ENCODE peak calls at places on chromosomes 3 and 15, in four cellular contexts. One of them, this sample, is unnamed.
A peak's percentile ranks its signal among the peaks of the same experiment; 100 is the strongest.

GRCh38 chr3:67610458-67610857 is 44.0 kb downstream of the SUCLG2 start:
- DNase-seq in T follicular helper cell: no peak
- DNase-seq in K562: no peak
- DNase-seq in GM04503: no peak
- DNase-seq in this sample: no peak

GRCh38 chr15:91122296-91122695 is 22.2 kb downstream of the SV2B start:
- DNase-seq in T follicular helper cell: no peak
- DNase-seq in K562: no peak
- DNase-seq in GM04503: no peak
- DNase-seq in this sample: no peak

GRCh38 chr3:123766195-123767019 is 117.7 kb downstream of the MYLK start:
- DNase-seq in T follicular helper cell: no peak
- DNase-seq in K562: no peak
- DNase-seq in GM04503: no peak
- DNase-seq in this sample: no peak

GRCh38 chr15:94083467-94083991 is 147.8 kb upstream of the MCTP2 start:
- DNase-seq in T follicular helper cell: no peak
- DNase-seq in K562: no peak
- DNase-seq in GM04503: peak; percentile 62
- DNase-seq in this sample: peak; percentile 70

GRCh38 chr15:80606571-80606970 is 88.5 kb upstream of the ABHD17C start:
- DNase-seq in T follicular helper cell: no peak
- DNase-seq in K562: no peak
- DNase-seq in GM04503: no peak
- DNase-seq in this sample: no peak

GRCh38 chr3:105837143-105837740 is 31.6 kb downstream of the CBLB start:
- DNase-seq in T follicular helper cell: no peak
- DNase-seq in K562: no peak
- DNase-seq in GM04503: no peak
- DNase-seq in this sample: no peak

GRCh38 chr15:85636351-85636750 is 158.4 kb downstream of the KLHL25 start:
- DNase-seq in T follicular helper cell: no peak
- DNase-seq in K562: no peak
- DNase-seq in GM04503: no peak
- DNase-seq in this sample: no peak

GRCh38 chr3:56813656-56813965 is 11.9 kb upstream of the ARHGEF3 start:
- DNase-seq in T follicular helper cell: no peak
- DNase-seq in K562: no peak
- DNase-seq in GM04503: no peak
- DNase-seq in this sample: no peak

GRCh38 chr3:110138966-110139555 is 801.7 kb upstream of the DPPA4 start:
- DNase-seq in T follicular helper cell: no peak
- DNase-seq in K562: no peak
- DNase-seq in GM04503: no peak
- DNase-seq in this sample: no peak

GRCh38 chr3:171822707-171823106 is 12.4 kb upstream of the PLD1 start:
- DNase-seq in T follicular helper cell: no peak
- DNase-seq in K562: no peak
- DNase-seq in GM04503: no peak
- DNase-seq in this sample: no peak

GRCh38 chr15:75123395-75123794 is 78.3 kb upstream of the C15orf39 start:
- DNase-seq in T follicular helper cell: no peak
- DNase-seq in K562: no peak
- DNase-seq in GM04503: peak; percentile 88
- DNase-seq in this sample: peak; percentile 85

GRCh38 chr3:58585994-58586393 is 8.8 kb upstream of the FAM107A start:
- DNase-seq in T follicular helper cell: no peak
- DNase-seq in K562: no peak
- DNase-seq in GM04503: no peak
- DNase-seq in this sample: no peak

GRCh38 chr15:72516734-72517133 is 42.6 kb downstream of the ARIH1 start:
- DNase-seq in T follicular helper cell: no peak
- DNase-seq in K562: no peak
- DNase-seq in GM04503: no peak
- DNase-seq in this sample: no peak

GRCh38 chr3:144437989-144438388 is 466.4 kb downstream of the DIPK2A start:
- DNase-seq in T follicular helper cell: no peak
- DNase-seq in K562: no peak
- DNase-seq in GM04503: no peak
- DNase-seq in this sample: no peak

GRCh38 chr3:195224980-195225580 is 45.9 kb downstream of the XXYLT1 start:
- DNase-seq in T follicular helper cell: no peak
- DNase-seq in K562: no peak
- DNase-seq in GM04503: no peak
- DNase-seq in this sample: no peak

GRCh38 chr3:170128259-170128976 is 53.1 kb downstream of the PHC3 start:
- DNase-seq in T follicular helper cell: no peak
- DNase-seq in K562: no peak
- DNase-seq in GM04503: no peak
- DNase-seq in this sample: no peak

GRCh38 chr15:63210151-63211051 is 21.0 kb downstream of the RAB8B start:
- DNase-seq in T follicular helper cell: no peak
- DNase-seq in K562: no peak
- DNase-seq in GM04503: no peak
- DNase-seq in this sample: no peak

GRCh38 chr3:56772926-56773587 is 28.7 kb downstream of the ARHGEF3 start:
- DNase-seq in T follicular helper cell: no peak
- DNase-seq in K562: no peak
- DNase-seq in GM04503: no peak
- DNase-seq in this sample: no peak

GRCh38 chr3:102390465-102390864 is 44.4 kb upstream of the ZPLD1 start:
- DNase-seq in T follicular helper cell: no peak
- DNase-seq in K562: no peak
- DNase-seq in GM04503: no peak
- DNase-seq in this sample: no peak

GRCh38 chr15:59543721-59544547 is 67.6 kb upstream of the GCNT3 start:
- DNase-seq in T follicular helper cell: no peak
- DNase-seq in K562: no peak
- DNase-seq in GM04503: no peak
- DNase-seq in this sample: no peak

GRCh38 chr15:63189955-63190691 is 717 bp downstream of the RAB8B start:
- DNase-seq in T follicular helper cell: no peak
- DNase-seq in K562: no peak
- DNase-seq in GM04503: no peak
- DNase-seq in this sample: no peak

GRCh38 chr3:49715611-49716121 is 3.8 kb downstream of the AMIGO3 start:
- DNase-seq in T follicular helper cell: no peak
- DNase-seq in K562: no peak
- DNase-seq in GM04503: no peak
- DNase-seq in this sample: no peak

GRCh38 chr3:55877703-55878102 is 390.6 kb upstream of the WNT5A start:
- DNase-seq in T follicular helper cell: no peak
- DNase-seq in K562: no peak
- DNase-seq in GM04503: no peak
- DNase-seq in this sample: no peak

This sample was measured in GM04504.